ENCODE peak calls at places on chromosome X, in eight cellular contexts. One of them, this sample, is unnamed.

GRCh38 chrX:20442597-20442996 is 175.9 kb upstream of the RPS6KA3 start:
- DNase-seq in H9: peak; percentile 74
- DNase-seq in NCI-H1092 treated with DMSO at 0.1 percent for 48 hours: peak; percentile 79
- DNase-seq in left lung: peak; percentile 80
- DNase-seq in left ventricle myocardium inferior: peak; percentile 79
- DNase-seq in posterior cingulate gyrus: peak; percentile 58
- DNase-seq in germinal center: peak; percentile 18
- DNase-seq in substantia nigra: peak; percentile 53
- DNase-seq in this sample: peak; percentile 78

GRCh38 chrX:119226431-119226830 is 9.7 kb upstream of the PGRMC1 start:
- DNase-seq in left ventricle myocardium inferior: no peak
- DNase-seq in NCI-H1092 treated with DMSO at 0.1 percent for 48 hours: no peak
- DNase-seq in substantia nigra: no peak
- DNase-seq in H9: no peak
- DNase-seq in germinal center: no peak
- DNase-seq in posterior cingulate gyrus: no peak
- DNase-seq in left lung: no peak
- DNase-seq in this sample: no peak

GRCh38 chrX:72122621-72123275 is 9.0 kb downstream of the RTL5 start:
- DNase-seq in substantia nigra: no peak
- DNase-seq in left lung: no peak
- DNase-seq in left ventricle myocardium inferior: no peak
- DNase-seq in NCI-H1092 treated with DMSO at 0.1 percent for 48 hours: no peak
- DNase-seq in posterior cingulate gyrus: no peak
- DNase-seq in H9: no peak
- DNase-seq in germinal center: no peak
- DNase-seq in this sample: no peak

GRCh38 chrX:153055827-153056748 is at the start of gene PNMA3:
- DNase-seq in left ventricle myocardium inferior: no peak
- DNase-seq in NCI-H1092 treated with DMSO at 0.1 percent for 48 hours: peak; percentile 15
- DNase-seq in H9: peak; percentile 35
- DNase-seq in posterior cingulate gyrus: peak; percentile 42
- DNase-seq in germinal center: no peak
- DNase-seq in substantia nigra: no peak
- DNase-seq in left lung: no peak
- DNase-seq in this sample: no peak

GRCh38 chrX:23503835-23504539 is 163.3 kb upstream of the PRDX4 start:
- DNase-seq in left ventricle myocardium inferior: peak; percentile 68
- DNase-seq in germinal center: no peak
- DNase-seq in NCI-H1092 treated with DMSO at 0.1 percent for 48 hours: peak; percentile 73
- DNase-seq in H9: peak; percentile 78
- DNase-seq in posterior cingulate gyrus: no peak
- DNase-seq in left lung: peak; percentile 41
- DNase-seq in substantia nigra: no peak
- DNase-seq in this sample: no peak

GRCh38 chrX:107154787-107155620 is 36.4 kb upstream of the RBM41 start:
- DNase-seq in left ventricle myocardium inferior: no peak
- DNase-seq in posterior cingulate gyrus: no peak
- DNase-seq in germinal center: no peak
- DNase-seq in H9: no peak
- DNase-seq in substantia nigra: no peak
- DNase-seq in left lung: no peak
- DNase-seq in NCI-H1092 treated with DMSO at 0.1 percent for 48 hours: no peak
- DNase-seq in this sample: no peak

GRCh38 chrX:134670241-134670811 is 12.1 kb upstream of the PLAC1 start:
- DNase-seq in posterior cingulate gyrus: no peak
- DNase-seq in germinal center: no peak
- DNase-seq in left ventricle myocardium inferior: no peak
- DNase-seq in substantia nigra: no peak
- DNase-seq in left lung: no peak
- DNase-seq in NCI-H1092 treated with DMSO at 0.1 percent for 48 hours: no peak
- DNase-seq in H9: no peak
- DNase-seq in this sample: no peak

GRCh38 chrX:47179221-47179927 is 14.3 kb upstream of the UBA1 start:
- DNase-seq in H9: no peak
- DNase-seq in posterior cingulate gyrus: peak; percentile 35
- DNase-seq in left lung: no peak
- DNase-seq in substantia nigra: peak; percentile 70
- DNase-seq in NCI-H1092 treated with DMSO at 0.1 percent for 48 hours: no peak
- DNase-seq in left ventricle myocardium inferior: peak; percentile 54
- DNase-seq in germinal center: no peak
- DNase-seq in this sample: no peak

GRCh38 chrX:69221239-69222102 is 56.2 kb upstream of the PJA1 start:
- DNase-seq in posterior cingulate gyrus: no peak
- DNase-seq in H9: peak; percentile 47
- DNase-seq in left ventricle myocardium inferior: no peak
- DNase-seq in NCI-H1092 treated with DMSO at 0.1 percent for 48 hours: no peak
- DNase-seq in left lung: no peak
- DNase-seq in substantia nigra: no peak
- DNase-seq in germinal center: no peak
- DNase-seq in this sample: no peak

GRCh38 chrX:130109429-130110378 is 593 bp downstream of the ELF4 start:
- DNase-seq in NCI-H1092 treated with DMSO at 0.1 percent for 48 hours: peak; percentile 56
- DNase-seq in H9: no peak
- DNase-seq in substantia nigra: no peak
- DNase-seq in posterior cingulate gyrus: no peak
- DNase-seq in left ventricle myocardium inferior: no peak
- DNase-seq in left lung: peak; percentile 82
- DNase-seq in germinal center: no peak
- DNase-seq in this sample: no peak

GRCh38 chrX:10030570-10030969 is 63.4 kb downstream of the CLDN34 start:
- DNase-seq in H9: no peak
- DNase-seq in posterior cingulate gyrus: no peak
- DNase-seq in left lung: no peak
- DNase-seq in left ventricle myocardium inferior: no peak
- DNase-seq in germinal center: no peak
- DNase-seq in NCI-H1092 treated with DMSO at 0.1 percent for 48 hours: no peak
- DNase-seq in substantia nigra: no peak
- DNase-seq in this sample: no peak

GRCh38 chrX:132651411-132652086 is 162.7 kb upstream of the MBNL3 start:
- DNase-seq in NCI-H1092 treated with DMSO at 0.1 percent for 48 hours: no peak
- DNase-seq in left lung: no peak
- DNase-seq in posterior cingulate gyrus: peak; percentile 7
- DNase-seq in germinal center: no peak
- DNase-seq in left ventricle myocardium inferior: no peak
- DNase-seq in substantia nigra: no peak
- DNase-seq in H9: no peak
- DNase-seq in this sample: no peak

GRCh38 chrX:54030329-54030728 is 13.9 kb downstream of the PHF8 start:
- DNase-seq in NCI-H1092 treated with DMSO at 0.1 percent for 48 hours: peak; percentile 52
- DNase-seq in posterior cingulate gyrus: no peak
- DNase-seq in left lung: no peak
- DNase-seq in germinal center: no peak
- DNase-seq in left ventricle myocardium inferior: no peak
- DNase-seq in substantia nigra: no peak
- DNase-seq in H9: no peak
- DNase-seq in this sample: no peak

This sample was measured in naive thymus-derived CD8-positive, alpha-beta T cell.